ENCODE peak calls at places on chromosomes 16 and 17, in nine cellular contexts. T is Caco-2, O is MM.1S, S is prostate gland, U is thoracic aorta, X is RWPE1, G is left ventricle myocardium inferior, D is dorsolateral prefrontal cortex, A is foreskin fibroblast. I is an unnamed sample.

GRCh38 chr17:59753522-59754467 is 46.3 kb downstream of the VMP1 start:
- DNase-seq in T (peak), O (peak), S (peak), U (no peak), X (peak), G (no peak), D (no peak), A (peak), I (peak)

GRCh38 chr17:7004398-7005253 is 7.8 kb upstream of the RNASEK start:
- DNase-seq in T (peak), O (peak), S (peak), U (no peak), X (no peak), G (no peak), D (no peak), A (peak), I (peak)

GRCh38 chr16:72501739-72502653 is 330.0 kb upstream of the PMFBP1 start:
- DNase-seq in T (peak), O (peak), S (peak), U (peak), X (peak), G (peak), D (no peak), A (peak), I (peak)

GRCh38 chr16:69188716-69189115 is 1.8 kb downstream of the SNTB2 start:
- DNase-seq in T (no peak), O (no peak), S (no peak), U (no peak), X (no peak), G (no peak), D (no peak), A (peak), I (no peak)

GRCh38 chr16:56614549-56614991 is 6.2 kb downstream of the MT2A start:
- DNase-seq in T (no peak), O (no peak), S (no peak), U (no peak), X (peak), G (no peak), D (no peak), A (peak), I (no peak)

GRCh38 chr17:43952351-43952723 is 1.4 kb downstream of the PYY start:
- DNase-seq in T (no peak), O (no peak), S (no peak), U (no peak), X (no peak), G (no peak), D (no peak), A (peak), I (no peak)

GRCh38 chr16:12436201-12436657 is 367.5 kb downstream of the CPPED1 start:
- DNase-seq in T (no peak), O (no peak), S (no peak), U (no peak), X (no peak), G (no peak), D (no peak), A (no peak), I (no peak)

GRCh38 chr17:7380855-7381683 is at the start of gene TNK1:
- DNase-seq in T (peak), O (no peak), S (peak), U (no peak), X (peak), G (peak), D (no peak), A (peak), I (no peak)

GRCh38 chr17:77296769-77297409 is 156.1 kb downstream of the SEC14L1 start:
- DNase-seq in T (no peak), O (no peak), S (no peak), U (no peak), X (no peak), G (no peak), D (no peak), A (no peak), I (no peak)

GRCh38 chr17:27542841-27543463 is 86.7 kb downstream of the KSR1 start:
- DNase-seq in T (no peak), O (no peak), S (no peak), U (no peak), X (no peak), G (no peak), D (no peak), A (no peak), I (no peak)

GRCh38 chr16:59487067-59487466 is 753.0 kb upstream of the GOT2 start:
- DNase-seq in T (no peak), O (no peak), S (no peak), U (no peak), X (no peak), G (no peak), D (no peak), A (no peak), I (no peak)

GRCh38 chr16:73170587-73170986 is 122.7 kb upstream of the ZFHX3 start:
- DNase-seq in T (no peak), O (no peak), S (no peak), U (no peak), X (no peak), G (no peak), D (no peak), A (no peak), I (no peak)

GRCh38 chr16:82236415-82236814 is 66.4 kb upstream of the MPHOSPH6 start:
- DNase-seq in T (no peak), O (no peak), S (no peak), U (no peak), X (no peak), G (no peak), D (no peak), A (no peak), I (no peak)

GRCh38 chr17:50905460-50905803 is 39.3 kb upstream of the TOB1 start:
- DNase-seq in T (peak), O (no peak), S (no peak), U (no peak), X (no peak), G (no peak), D (no peak), A (no peak), I (no peak)

GRCh38 chr16:19518423-19518822 is 3.5 kb downstream of the GDE1 start:
- DNase-seq in T (no peak), O (no peak), S (no peak), U (no peak), X (no peak), G (no peak), D (no peak), A (no peak), I (no peak)

GRCh38 chr17:15966879-15967248 is 21.9 kb downstream of the ADORA2B start:
- DNase-seq in T (no peak), O (no peak), S (no peak), U (no peak), X (no peak), G (no peak), D (no peak), A (no peak), I (no peak)

GRCh38 chr17:39751016-39751543 is 13.3 kb downstream of the GRB7 start:
- DNase-seq in T (no peak), O (no peak), S (no peak), U (no peak), X (no peak), G (no peak), D (no peak), A (no peak), I (no peak)

GRCh38 chr16:55555436-55555835 is 11.0 kb upstream of the CAPNS2 start:
- DNase-seq in T (no peak), O (no peak), S (no peak), U (no peak), X (no peak), G (no peak), D (no peak), A (peak), I (no peak)

GRCh38 chr17:39277110-39277509 is 51.4 kb upstream of the STAC2 start:
- DNase-seq in T (no peak), O (no peak), S (no peak), U (no peak), X (no peak), G (no peak), D (no peak), A (no peak), I (peak)

GRCh38 chr16:76940251-76940650 is 250.7 kb upstream of the MON1B start:
- DNase-seq in T (no peak), O (no peak), S (no peak), U (no peak), X (no peak), G (no peak), D (no peak), A (no peak), I (no peak)

GRCh38 chr16:17350212-17350611 is 120.5 kb downstream of the XYLT1 start:
- DNase-seq in T (no peak), O (no peak), S (no peak), U (no peak), X (no peak), G (no peak), D (no peak), A (peak), I (no peak)

GRCh38 chr16:89801800-89802199 is 14.6 kb downstream of the FANCA start:
- DNase-seq in T (no peak), O (no peak), S (no peak), U (no peak), X (no peak), G (no peak), D (no peak), A (peak), I (no peak)

GRCh38 chr17:47830991-47831933 is at the start of the genes LRRC46 and MRPL10:
- DNase-seq in T (peak), O (peak), S (peak), U (peak), X (peak), G (peak), D (peak), A (peak), I (peak)

GRCh38 chr16:2157480-2158261 is 2.1 kb downstream of the TRAF7 start:
- DNase-seq in T (no peak), O (no peak), S (no peak), U (no peak), X (no peak), G (no peak), D (no peak), A (no peak), I (no peak)

GRCh38 chr16:14513389-14514107 is 116.5 kb downstream of the PARN start:
- DNase-seq in T (no peak), O (no peak), S (peak), U (no peak), X (no peak), G (no peak), D (no peak), A (no peak), I (no peak)

GRCh38 chr17:77821114-77821513 is 137.4 kb upstream of the TNRC6C start:
- DNase-seq in T (peak), O (peak), S (no peak), U (no peak), X (no peak), G (no peak), D (no peak), A (no peak), I (no peak)

GRCh38 chr16:53792161-53792951 is 88.4 kb downstream of the FTO start:
- DNase-seq in T (peak), O (no peak), S (no peak), U (no peak), X (no peak), G (no peak), D (no peak), A (no peak), I (no peak)

GRCh38 chr17:2892305-2892971 is 96.2 kb downstream of the RAP1GAP2 start:
- DNase-seq in T (peak), O (no peak), S (no peak), U (no peak), X (peak), G (no peak), D (no peak), A (peak), I (no peak)

GRCh38 chr16:8996891-8997290 is 33.2 kb upstream of the USP7 start:
- DNase-seq in T (no peak), O (no peak), S (no peak), U (no peak), X (no peak), G (no peak), D (no peak), A (no peak), I (no peak)

GRCh38 chr17:75155191-75155601 is 884 bp upstream of the JPT1 start:
- DNase-seq in T (no peak), O (no peak), S (no peak), U (no peak), X (peak), G (no peak), D (no peak), A (no peak), I (no peak)

GRCh38 chr16:20846030-20846429 is 39.7 kb downstream of the REXO5 start:
- DNase-seq in T (no peak), O (no peak), S (no peak), U (no peak), X (no peak), G (peak), D (no peak), A (no peak), I (no peak)

GRCh38 chr16:1964046-1964505 is 550 bp downstream of the RPS2 start:
- DNase-seq in T (peak), O (no peak), S (no peak), U (no peak), X (no peak), G (no peak), D (no peak), A (peak), I (no peak)

GRCh38 chr17:55005520-55005919 is 37.0 kb downstream of the STXBP4 start:
- DNase-seq in T (peak), O (peak), S (no peak), U (no peak), X (no peak), G (no peak), D (no peak), A (peak), I (peak)

GRCh38 chr16:72291121-72291520 is 119.2 kb upstream of the PMFBP1 start:
- DNase-seq in T (no peak), O (no peak), S (no peak), U (no peak), X (no peak), G (no peak), D (no peak), A (peak), I (no peak)

GRCh38 chr17:9306086-9306485 is 269.5 kb downstream of the STX8 start:
- DNase-seq in T (no peak), O (no peak), S (no peak), U (no peak), X (no peak), G (no peak), D (no peak), A (no peak), I (no peak)

DNA sequence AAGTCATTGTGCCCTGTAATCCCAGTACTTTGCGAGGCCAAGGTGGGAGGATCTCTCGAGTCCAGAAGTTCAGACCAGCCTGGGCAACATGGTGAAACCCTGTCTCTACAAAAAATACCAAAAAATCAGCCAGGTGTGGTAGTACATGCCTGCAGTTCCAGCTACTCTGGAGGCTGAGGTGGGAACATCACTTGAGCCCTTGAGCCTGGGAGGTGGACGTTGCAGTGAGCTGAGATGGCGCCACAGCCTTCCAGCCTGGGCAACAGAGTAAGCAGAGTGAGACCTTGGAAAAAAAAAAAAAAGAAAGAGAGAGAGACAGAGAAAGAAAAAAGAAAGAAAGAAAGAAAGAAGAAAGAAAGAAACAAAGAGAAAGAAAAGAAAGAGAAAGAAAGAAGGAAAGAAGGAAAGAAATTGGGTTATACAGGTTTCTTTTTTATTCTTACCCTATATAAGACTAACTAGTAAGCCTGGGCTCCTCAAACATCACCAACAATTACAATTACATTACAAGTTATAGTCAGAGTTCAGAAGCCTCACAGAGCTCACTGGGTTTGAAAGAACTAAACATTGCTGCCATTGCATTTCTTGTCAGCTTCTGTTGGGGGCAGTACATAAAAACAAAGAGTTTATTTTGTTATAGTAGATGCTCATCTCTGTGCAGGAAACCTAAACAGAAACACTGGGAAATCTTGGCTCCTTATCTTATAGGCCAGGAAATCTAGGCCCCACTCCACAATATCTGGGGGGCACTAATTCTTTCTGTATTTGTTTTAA is 6.7 kb upstream of the ABCA9 start:
- DNase-seq in T (no peak), O (no peak), S (no peak), U (no peak), X (no peak), G (no peak), D (no peak), A (no peak), I (no peak)
- TF ChIP-seq CTCF in T (no peak), O (peak), S (no peak), U (no peak), X (no peak), G (no peak), D (peak), A (no peak), I (no peak)

DNA sequence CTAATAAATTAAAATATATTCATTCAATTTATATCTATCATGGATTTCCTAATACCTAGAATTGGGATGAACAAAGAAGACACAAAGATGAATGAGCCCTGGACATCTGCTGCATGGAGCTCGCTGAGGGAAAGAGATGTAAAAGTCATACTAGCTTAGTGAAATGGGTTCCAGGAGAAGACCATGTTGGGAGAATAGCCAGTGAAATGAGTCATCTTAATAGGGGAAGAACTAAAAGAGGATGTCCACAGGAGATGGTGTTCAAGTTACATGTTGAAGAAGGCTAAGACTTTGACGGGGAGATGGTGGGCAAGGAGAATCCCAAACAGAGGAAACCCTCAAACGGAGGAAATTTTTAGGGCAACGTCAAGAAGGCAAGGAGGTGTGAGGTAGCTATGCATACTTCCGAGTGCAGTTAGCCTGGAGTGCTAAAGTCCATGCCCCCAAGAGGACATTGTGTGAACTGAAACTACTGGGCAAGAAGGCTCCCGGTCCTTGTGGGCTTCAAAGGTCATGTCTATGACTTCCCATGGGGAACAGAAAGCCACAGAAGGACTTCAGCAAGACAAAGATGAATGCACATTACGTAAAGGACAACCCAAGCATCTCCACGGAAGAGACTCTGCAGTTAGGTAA is 220.5 kb upstream of the CDH11 start:
- DNase-seq in T (no peak), O (no peak), S (no peak), U (no peak), X (no peak), G (no peak), D (no peak), A (peak), I (no peak)
- TF ChIP-seq CTCF in T (no peak), O (no peak), S (no peak), U (no peak), X (no peak), G (no peak), D (no peak), A (no peak), I (no peak)

GRCh38 chr16:57763290-57764005 is 27.9 kb downstream of the KATNB1 start:
- DNase-seq in T (no peak), O (no peak), S (no peak), U (no peak), X (no peak), G (no peak), D (no peak), A (no peak), I (no peak)
- TF ChIP-seq CTCF in T (no peak), O (no peak), S (no peak), U (no peak), X (no peak), G (no peak), D (no peak), A (no peak), I (no peak)

GRCh38 chr16:47016700-47017133 is 43.2 kb upstream of the DNAJA2 start:
- DNase-seq in T (no peak), O (no peak), S (no peak), U (no peak), X (no peak), G (no peak), D (no peak), A (no peak), I (peak)

GRCh38 chr16:47017636-47018035 is 44.2 kb upstream of the DNAJA2 start:
- DNase-seq in T (no peak), O (no peak), S (no peak), U (no peak), X (no peak), G (no peak), D (no peak), A (no peak), I (no peak)

GRCh38 chr16:47018223-47018891 is 44.9 kb upstream of the DNAJA2 start:
- DNase-seq in T (peak), O (peak), S (peak), U (no peak), X (peak), G (no peak), D (no peak), A (peak), I (peak)

GRCh38 chr16:47013910-47014309 is 40.4 kb upstream of the DNAJA2 start:
- DNase-seq in T (no peak), O (no peak), S (no peak), U (no peak), X (no peak), G (no peak), D (no peak), A (no peak), I (no peak)

GRCh38 chr16:47019563-47019962 is 46.1 kb upstream of the DNAJA2 start:
- DNase-seq in T (no peak), O (no peak), S (no peak), U (no peak), X (peak), G (no peak), D (no peak), A (peak), I (no peak)
- TF ChIP-seq CTCF in T (no peak), O (peak), S (no peak), U (no peak), X (peak), G (no peak), D (peak), A (no peak), I (no peak)